ENCODE peak calls at places on chromosomes 2 and 18, in nine cellular contexts. N is HCT116, Z is body of pancreas, G is ovary, T is A549, O is tibial nerve, M is IMR-90, E is vagina, B is HepG2. F is an unnamed sample. For H3K4me1 and H3K9me3, the result is how much of the 10 kb centered on the place peaks cover.

GRCh38 chr2:182594286-182594685 is 121.8 kb upstream of the DNAJC10 start:
- DNase-seq in N (no peak), Z (no peak), G (no peak), T (no peak), O (no peak), M (peak), E (no peak), B (no peak), F (no peak)

GRCh38 chr2:71534201-71534600 is 80.8 kb downstream of the DYSF start:
- DNase-seq in N (no peak), Z (no peak), G (no peak), T (no peak), O (no peak), M (no peak), E (no peak), B (no peak), F (no peak)

GRCh38 chr2:143939976-143940375 is 579.9 kb downstream of the ZEB2 start:
- DNase-seq in N (no peak), Z (no peak), G (peak), T (no peak), O (no peak), M (peak), E (no peak), B (no peak), F (no peak)

GRCh38 chr2:105894327-105894944 is 149.7 kb downstream of the NCK2 start:
- DNase-seq in N (no peak), Z (no peak), G (no peak), T (no peak), O (no peak), M (no peak), E (no peak), B (no peak), F (no peak)

GRCh38 chr2:46814160-46814559 is 101.4 kb downstream of the MCFD2 start:
- DNase-seq in N (no peak), Z (peak), G (peak), T (no peak), O (no peak), M (peak), E (peak), B (no peak), F (peak)

GRCh38 chr2:166573393-166573792 is 79.3 kb upstream of the SCN7A start:
- DNase-seq in N (no peak), Z (no peak), G (no peak), T (no peak), O (no peak), M (peak), E (no peak), B (peak), F (no peak)

GRCh38 chr2:133303150-133303549 is 265.1 kb downstream of the NCKAP5 start:
- DNase-seq in N (no peak), Z (no peak), G (no peak), T (peak), O (no peak), M (peak), E (no peak), B (no peak), F (no peak)

GRCh38 chr18:80157708-80158343 is 48.8 kb downstream of the ADNP2 start:
- DNase-seq in N (peak), Z (peak), G (peak), T (peak), O (peak), M (peak), E (no peak), B (peak), F (no peak)

GRCh38 chr2:42133771-42134195 is 35.4 kb upstream of the EML4 start:
- DNase-seq in N (no peak), Z (no peak), G (no peak), T (no peak), O (no peak), M (no peak), E (no peak), B (no peak), F (no peak)

GRCh38 chr2:166170356-166170755 is 42.5 kb upstream of the SCN1A start:
- DNase-seq in N (no peak), Z (no peak), G (no peak), T (no peak), O (no peak), M (peak), E (no peak), B (no peak), F (no peak)

GRCh38 chr2:1741851-1742250 is 2.5 kb downstream of the PXDN start:
- DNase-seq in N (no peak), Z (no peak), G (peak), T (no peak), O (no peak), M (no peak), E (no peak), B (no peak), F (no peak)

GRCh38 chr2:1743396-1744150 is 742 bp downstream of the PXDN start:
- DNase-seq in N (no peak), Z (no peak), G (peak), T (no peak), O (no peak), M (peak), E (no peak), B (no peak), F (no peak)

GRCh38 chr2:1742300-1742679 is 2.0 kb downstream of the PXDN start:
- DNase-seq in N (no peak), Z (no peak), G (peak), T (no peak), O (no peak), M (peak), E (no peak), B (no peak), F (no peak)

GRCh38 chr2:1744151-1744445 is 217 bp downstream of the PXDN start:
- DNase-seq in N (no peak), Z (no peak), G (peak), T (peak), O (no peak), M (no peak), E (no peak), B (no peak), F (no peak)

GRCh38 chr2:1742680-1743395 is 1.5 kb downstream of the PXDN start:
- DNase-seq in N (no peak), Z (peak), G (peak), T (peak), O (peak), M (peak), E (no peak), B (no peak), F (peak)
- TF ChIP-seq POLR2A in N (no peak), Z (no peak), G (no peak), T (no peak), O (no peak), M (peak), E (no peak), B (no peak), F (no peak)

GRCh38 chr18:59959606-59960005 is 59.8 kb downstream of the PMAIP1 start:
- DNase-seq in N (no peak), Z (no peak), G (no peak), T (no peak), O (no peak), M (no peak), E (no peak), B (no peak), F (no peak)

GRCh38 chr18:59961086-59961485 is 61.3 kb downstream of the PMAIP1 start:
- DNase-seq in N (no peak), Z (peak), G (no peak), T (no peak), O (no peak), M (no peak), E (no peak), B (no peak), F (no peak)

GRCh38 chr18:59957957-59958356 is 58.2 kb downstream of the PMAIP1 start:
- DNase-seq in N (peak), Z (peak), G (no peak), T (peak), O (no peak), M (peak), E (no peak), B (peak), F (no peak)

GRCh38 chr18:59960272-59960671 is 60.5 kb downstream of the PMAIP1 start:
- DNase-seq in N (no peak), Z (no peak), G (no peak), T (no peak), O (no peak), M (no peak), E (no peak), B (no peak), F (no peak)

DNA sequence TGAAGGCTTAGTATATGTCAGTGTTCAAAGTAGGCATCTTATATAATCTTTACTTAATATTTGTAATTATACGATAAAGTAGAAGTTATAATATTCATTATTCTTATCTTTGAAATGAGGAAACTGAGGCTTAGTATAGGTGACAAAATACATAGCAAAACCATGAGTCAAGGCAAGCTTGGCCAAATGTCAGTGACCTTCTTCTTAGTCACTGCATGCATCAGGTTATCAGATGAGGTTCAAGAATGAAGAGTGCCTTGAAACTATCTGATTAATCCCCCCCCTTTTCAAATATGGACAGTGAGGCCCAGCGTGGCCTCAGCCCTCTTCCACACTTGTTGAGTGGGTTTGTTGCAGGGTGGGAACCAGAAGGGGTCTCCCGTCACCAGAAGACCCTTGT is 59.3 kb downstream of the PMAIP1 start:
- DNase-seq in N (peak), Z (no peak), G (no peak), T (no peak), O (no peak), M (peak), E (no peak), B (no peak), F (no peak)
- H3K4me1 ChIP-seq in N (half or more), Z (under half), G (under half), T (under half), O (under half), M (under half), E (under half), B (under half), F (under half)

GRCh38 chr2:19815746-19816145 is 86.0 kb downstream of the TTC32 start:
- DNase-seq in N (no peak), Z (no peak), G (no peak), T (no peak), O (no peak), M (peak), E (no peak), B (no peak), F (no peak)
- H3K9me3 ChIP-seq in N (under half), Z (under half), G (under half), T (under half), O (under half), M (under half), E (under half), B (under half), F (under half)

DNA sequence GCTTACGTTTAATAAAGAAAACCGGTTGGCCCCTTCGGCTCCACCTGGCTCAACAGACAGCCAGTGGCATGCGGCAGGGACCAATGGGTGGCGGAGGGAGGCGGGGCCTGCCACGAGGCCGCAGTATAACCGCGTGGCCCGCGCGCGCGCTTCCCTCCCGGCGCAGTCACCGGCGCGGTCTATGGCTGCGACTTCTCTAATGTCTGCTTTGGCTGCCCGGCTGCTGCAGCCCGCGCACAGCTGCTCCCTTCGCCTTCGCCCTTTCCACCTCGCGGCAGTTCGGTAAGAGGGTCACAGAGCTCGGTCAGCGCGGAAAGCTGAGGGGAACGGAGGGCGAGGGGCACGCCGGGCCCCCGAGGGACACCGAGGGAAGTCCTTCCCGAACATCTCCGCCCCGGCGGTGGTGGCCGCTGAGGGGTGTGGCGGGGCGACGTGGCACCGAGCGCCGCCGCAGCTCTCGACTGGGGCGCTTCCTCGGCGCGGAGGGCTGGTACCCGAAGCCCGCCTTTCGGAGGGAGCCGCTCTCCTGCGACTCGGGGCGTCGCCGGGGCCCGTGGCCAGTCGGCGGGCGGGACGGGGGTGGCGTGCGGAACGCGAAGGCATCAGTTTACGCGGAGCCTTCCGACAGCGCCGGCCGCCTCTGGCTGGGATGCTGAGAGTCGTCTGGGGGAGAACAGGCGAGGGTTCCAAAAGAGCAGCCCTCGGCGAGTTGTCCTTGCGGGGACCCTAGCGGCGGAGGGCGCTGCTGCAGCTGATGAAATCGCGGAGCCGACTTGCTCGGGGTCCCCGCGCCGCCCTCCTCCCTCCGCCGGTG is at the start of gene MTHFD2:
- DNase-seq in N (peak), Z (peak), G (peak), T (peak), O (peak), M (peak), E (no peak), B (peak), F (peak)
- TF ChIP-seq POLR2A in N (peak), Z (peak), G (peak), T (peak), O (no peak), M (peak), E (no peak), B (peak), F (peak)

GRCh38 chr2:201260302-201260800 is at the start of gene CASP8:
- DNase-seq in N (no peak), Z (peak), G (peak), T (peak), O (no peak), M (peak), E (no peak), B (peak), F (peak)
- H3K4me1 ChIP-seq in N (under half), Z (under half), G (under half), T (under half), O (under half), M (under half), E (under half), B (under half), F (under half)

F was measured in upper lobe of left lung.